ENCODE peak calls at places on chromosomes 3 and 15, in seven cellular contexts. Q is activated CD4-positive, alpha-beta T cell treated with anti-CD3 and anti-CD28 coated beads, Interleukin-2, amount 50 U/mL, for 24 hours; J is SK-N-SH; Y is RCC 7860; K is T-helper 1 cell; U is body of pancreas; D is fibroblast of pulmonary artery. V is an unnamed sample.
A peak's percentile ranks its signal among the peaks of the same experiment; 100 is the strongest.

GRCh38 chr3:12218161-12218560 is 59.4 kb upstream of the TIMP4 start:
- DNase-seq in Q (no peak), J (no peak), Y (no peak), K (no peak), U (no peak), D (no peak), V (no peak)

GRCh38 chr3:136464502-136464901 is 214.4 kb downstream of the PCCB start:
- DNase-seq in Q (no peak), J (no peak), Y (no peak), K (no peak), U (no peak), D (no peak), V (peak; percentile 4)

GRCh38 chr3:151560750-151561149 is 99.9 kb upstream of the IGSF10 start:
- DNase-seq in Q (no peak), J (no peak), Y (no peak), K (no peak), U (no peak), D (no peak), V (no peak)

GRCh38 chr15:71052356-71052755 is 62.9 kb upstream of the THSD4 start:
- DNase-seq in Q (no peak), J (no peak), Y (no peak), K (no peak), U (no peak), D (peak; percentile 81), V (no peak)

GRCh38 chr15:66852064-66852905 is 150.2 kb downstream of the SMAD6 start:
- DNase-seq in Q (no peak), J (no peak), Y (no peak), K (no peak), U (no peak), D (no peak), V (no peak)

GRCh38 chr3:74273091-74273490 is 341.4 kb downstream of the CNTN3 start:
- DNase-seq in Q (no peak), J (no peak), Y (no peak), K (no peak), U (no peak), D (peak; percentile 38), V (no peak)

GRCh38 chr3:156604064-156604641 is 49.2 kb upstream of the SSR3 start:
- DNase-seq in Q (no peak), J (no peak), Y (no peak), K (no peak), U (no peak), D (no peak), V (no peak)

GRCh38 chr15:90342655-90343054 is 9.4 kb upstream of the ZNF774 start:
- DNase-seq in Q (no peak), J (no peak), Y (no peak), K (no peak), U (no peak), D (no peak), V (no peak)

GRCh38 chr15:39880718-39881387 is 39.2 kb downstream of the GPR176 start:
- DNase-seq in Q (no peak), J (no peak), Y (no peak), K (no peak), U (no peak), D (no peak), V (no peak)

GRCh38 chr15:48856947-48857346 is 21.0 kb upstream of the EID1 start:
- DNase-seq in Q (no peak), J (no peak), Y (no peak), K (no peak), U (no peak), D (peak; percentile 27), V (peak; percentile 75)

GRCh38 chr15:41309226-41309905 is 23.0 kb downstream of the OIP5 start:
- DNase-seq in Q (no peak), J (no peak), Y (no peak), K (no peak), U (no peak), D (no peak), V (no peak)

GRCh38 chr3:49841806-49842205 is 14.6 kb downstream of the TRAIP start:
- DNase-seq in Q (no peak), J (no peak), Y (no peak), K (no peak), U (no peak), D (no peak), V (no peak)

GRCh38 chr3:39232859-39233258 is 40.5 kb upstream of the XIRP1 start:
- DNase-seq in Q (no peak), J (no peak), Y (no peak), K (no peak), U (no peak), D (no peak), V (no peak)

GRCh38 chr15:25568751-25569150 is 129.9 kb upstream of the UBE3A start:
- DNase-seq in Q (no peak), J (no peak), Y (no peak), K (no peak), U (no peak), D (no peak), V (peak; percentile 67)

GRCh38 chr15:98907921-98908490 is 99.6 kb downstream of the PGPEP1L start:
- DNase-seq in Q (no peak), J (no peak), Y (peak; percentile 28), K (no peak), U (no peak), D (no peak), V (no peak)

GRCh38 chr15:80105193-80105984 is 45.9 kb downstream of the ZFAND6 start:
- DNase-seq in Q (no peak), J (no peak), Y (peak; percentile 37), K (no peak), U (no peak), D (peak; percentile 53), V (peak; percentile 10)

GRCh38 chr3:106371605-106372292 is 502.9 kb upstream of the CBLB start:
- DNase-seq in Q (no peak), J (no peak), Y (no peak), K (no peak), U (no peak), D (peak; percentile 30), V (no peak)

GRCh38 chr3:105495021-105495420 is 128.3 kb downstream of the ALCAM start:
- DNase-seq in Q (no peak), J (no peak), Y (no peak), K (no peak), U (no peak), D (peak; percentile 29), V (peak; percentile 49)

GRCh38 chr3:160003520-160004128 is 15.0 kb downstream of the IL12A start:
- DNase-seq in Q (no peak), J (peak; percentile 57), Y (peak; percentile 51), K (no peak), U (peak; percentile 51), D (peak; percentile 53), V (peak; percentile 71)

GRCh38 chr15:40787344-40787841 is 17.6 kb downstream of the C15orf62 start:
- DNase-seq in Q (no peak), J (no peak), Y (peak; percentile 80), K (no peak), U (peak; percentile 91), D (peak; percentile 78), V (peak; percentile 93)

GRCh38 chr15:36334059-36334458 is 245.4 kb upstream of the CDIN1 start:
- DNase-seq in Q (no peak), J (no peak), Y (peak; percentile 33), K (no peak), U (no peak), D (peak; percentile 78), V (peak; percentile 57)

GRCh38 chr15:39404767-39405173 is 176.1 kb upstream of the THBS1 start:
- DNase-seq in Q (no peak), J (no peak), Y (no peak), K (no peak), U (no peak), D (peak; percentile 97), V (no peak)

GRCh38 chr3:16849795-16850194 is 35.0 kb upstream of the PLCL2 start:
- DNase-seq in Q (no peak), J (no peak), Y (no peak), K (no peak), U (no peak), D (peak; percentile 89), V (peak; percentile 18)

GRCh38 chr3:131714585-131715220 is 211.9 kb upstream of the MRPL3 start:
- DNase-seq in Q (no peak), J (no peak), Y (no peak), K (no peak), U (no peak), D (no peak), V (no peak)

GRCh38 chr3:128794788-128795649 is 69.0 kb downstream of the RAB7A start:
- DNase-seq in Q (no peak), J (peak; percentile 81), Y (peak; percentile 53), K (peak; percentile 47), U (peak; percentile 71), D (peak; percentile 68), V (peak; percentile 79)

GRCh38 chr15:77840962-77841361 is 208.2 kb upstream of the LINGO1 start:
- DNase-seq in Q (no peak), J (no peak), Y (peak; percentile 28), K (no peak), U (no peak), D (peak; percentile 71), V (peak; percentile 91)

GRCh38 chr3:170910542-170910941 is 2.1 kb upstream of the EIF5A2 start:
- DNase-seq in Q (no peak), J (no peak), Y (peak; percentile 37), K (no peak), U (no peak), D (no peak), V (no peak)

GRCh38 chr3:13081603-13082360 is 8.6 kb upstream of the IQSEC1 start:
- DNase-seq in Q (no peak), J (no peak), Y (no peak), K (no peak), U (no peak), D (no peak), V (no peak)

GRCh38 chr3:121467085-121467484 is 78.7 kb downstream of the POLQ start:
- DNase-seq in Q (no peak), J (no peak), Y (no peak), K (no peak), U (no peak), D (no peak), V (no peak)

GRCh38 chr3:126679831-126680677 is 24.0 kb upstream of the CHCHD6 start:
- DNase-seq in Q (no peak), J (peak; percentile 76), Y (no peak), K (no peak), U (no peak), D (no peak), V (no peak)

GRCh38 chr3:58184309-58184981 is 26.3 kb downstream of the DNASE1L3 start:
- DNase-seq in Q (no peak), J (no peak), Y (no peak), K (no peak), U (no peak), D (no peak), V (no peak)

GRCh38 chr15:40108061-40108854 is 421 bp downstream of the BMF start:
- DNase-seq in Q (no peak), J (peak; percentile 66), Y (peak; percentile 5), K (no peak), U (peak; percentile 72), D (peak; percentile 60), V (peak; percentile 75)

GRCh38 chr3:71425491-71426071 is 157.9 kb downstream of the FOXP1 start:
- DNase-seq in Q (no peak), J (no peak), Y (peak; percentile 80), K (no peak), U (no peak), D (no peak), V (peak; percentile 88)

GRCh38 chr3:64685800-64686445 is 1.9 kb downstream of the ADAMTS9 start:
- DNase-seq in Q (no peak), J (peak; percentile 84), Y (peak; percentile 87), K (no peak), U (peak; percentile 82), D (peak; percentile 94), V (peak; percentile 97)

GRCh38 chr15:33699145-33699544 is 269.2 kb upstream of the CHRM5 start:
- DNase-seq in Q (no peak), J (no peak), Y (no peak), K (no peak), U (no peak), D (no peak), V (no peak)